ENCODE peak calls at places on chromosomes 7 and 10, in ten cellular contexts. One of them, this sample, is unnamed.
A peak's percentile ranks its signal among the peaks of the same experiment; 100 is the strongest.

GRCh38 chr10:14244147-14244546 is 86.6 kb downstream of the FRMD4A start:
- DNase-seq in activated CD8-positive, alpha-beta memory T cell treated with anti-CD3 and anti-CD28 coated beads, Interleukin-2, amount 10 ng/mL, durations not matched to agents 7 days and 5 days: no peak
- DNase-seq in NCI-H1694: no peak
- DNase-seq in fibroblast of mammary gland: no peak
- DNase-seq in pancreas: no peak
- DNase-seq in transverse colon: no peak
- DNase-seq in H7: peak; percentile 59
- DNase-seq in mucosa of descending colon: no peak
- DNase-seq in endothelial cell: peak; percentile 8
- DNase-seq in fibroblast of lung: peak; percentile 6
- DNase-seq in this sample: no peak

GRCh38 chr10:132466520-132467463 is 69.8 kb downstream of the PWWP2B start:
- DNase-seq in activated CD8-positive, alpha-beta memory T cell treated with anti-CD3 and anti-CD28 coated beads, Interleukin-2, amount 10 ng/mL, durations not matched to agents 7 days and 5 days: no peak
- DNase-seq in NCI-H1694: no peak
- DNase-seq in fibroblast of mammary gland: no peak
- DNase-seq in pancreas: peak; percentile 19
- DNase-seq in transverse colon: no peak
- DNase-seq in H7: no peak
- DNase-seq in mucosa of descending colon: peak; percentile 24
- DNase-seq in endothelial cell: no peak
- DNase-seq in fibroblast of lung: no peak
- DNase-seq in this sample: no peak

GRCh38 chr10:84065764-84066163 is 73.5 kb upstream of the GHITM start:
- DNase-seq in activated CD8-positive, alpha-beta memory T cell treated with anti-CD3 and anti-CD28 coated beads, Interleukin-2, amount 10 ng/mL, durations not matched to agents 7 days and 5 days: no peak
- DNase-seq in NCI-H1694: no peak
- DNase-seq in fibroblast of mammary gland: no peak
- DNase-seq in pancreas: no peak
- DNase-seq in transverse colon: no peak
- DNase-seq in H7: no peak
- DNase-seq in mucosa of descending colon: no peak
- DNase-seq in endothelial cell: no peak
- DNase-seq in fibroblast of lung: no peak
- DNase-seq in this sample: no peak

GRCh38 chr7:155225095-155225494 is 72.6 kb upstream of the INSIG1 start:
- DNase-seq in activated CD8-positive, alpha-beta memory T cell treated with anti-CD3 and anti-CD28 coated beads, Interleukin-2, amount 10 ng/mL, durations not matched to agents 7 days and 5 days: no peak
- DNase-seq in NCI-H1694: no peak
- DNase-seq in fibroblast of mammary gland: no peak
- DNase-seq in pancreas: no peak
- DNase-seq in transverse colon: no peak
- DNase-seq in H7: no peak
- DNase-seq in mucosa of descending colon: no peak
- DNase-seq in endothelial cell: no peak
- DNase-seq in fibroblast of lung: no peak
- DNase-seq in this sample: no peak

GRCh38 chr10:75035975-75036708 is 75.3 kb upstream of the SAMD8 start:
- DNase-seq in activated CD8-positive, alpha-beta memory T cell treated with anti-CD3 and anti-CD28 coated beads, Interleukin-2, amount 10 ng/mL, durations not matched to agents 7 days and 5 days: no peak
- DNase-seq in NCI-H1694: no peak
- DNase-seq in fibroblast of mammary gland: peak; percentile 85
- DNase-seq in pancreas: no peak
- DNase-seq in transverse colon: no peak
- DNase-seq in H7: no peak
- DNase-seq in mucosa of descending colon: no peak
- DNase-seq in endothelial cell: no peak
- DNase-seq in fibroblast of lung: peak; percentile 76
- DNase-seq in this sample: no peak

GRCh38 chr7:55366461-55367138 is 1.5 kb downstream of the LANCL2 start:
- DNase-seq in activated CD8-positive, alpha-beta memory T cell treated with anti-CD3 and anti-CD28 coated beads, Interleukin-2, amount 10 ng/mL, durations not matched to agents 7 days and 5 days: no peak
- DNase-seq in NCI-H1694: peak; percentile 24
- DNase-seq in fibroblast of mammary gland: no peak
- DNase-seq in pancreas: no peak
- DNase-seq in transverse colon: no peak
- DNase-seq in H7: peak; percentile 41
- DNase-seq in mucosa of descending colon: peak; percentile 34
- DNase-seq in endothelial cell: peak; percentile 22
- DNase-seq in fibroblast of lung: no peak
- DNase-seq in this sample: no peak

GRCh38 chr7:156544919-156545715 is 95.5 kb upstream of the RNF32 start:
- DNase-seq in activated CD8-positive, alpha-beta memory T cell treated with anti-CD3 and anti-CD28 coated beads, Interleukin-2, amount 10 ng/mL, durations not matched to agents 7 days and 5 days: no peak
- DNase-seq in NCI-H1694: no peak
- DNase-seq in fibroblast of mammary gland: no peak
- DNase-seq in pancreas: no peak
- DNase-seq in transverse colon: peak; percentile 58
- DNase-seq in H7: no peak
- DNase-seq in mucosa of descending colon: peak; percentile 66
- DNase-seq in endothelial cell: no peak
- DNase-seq in fibroblast of lung: no peak
- DNase-seq in this sample: peak; percentile 60

GRCh38 chr10:119401671-119402395 is 140.7 kb downstream of the RGS10 start:
- DNase-seq in activated CD8-positive, alpha-beta memory T cell treated with anti-CD3 and anti-CD28 coated beads, Interleukin-2, amount 10 ng/mL, durations not matched to agents 7 days and 5 days: no peak
- DNase-seq in NCI-H1694: no peak
- DNase-seq in fibroblast of mammary gland: peak; percentile 100
- DNase-seq in pancreas: no peak
- DNase-seq in transverse colon: peak; percentile 51
- DNase-seq in H7: no peak
- DNase-seq in mucosa of descending colon: no peak
- DNase-seq in endothelial cell: no peak
- DNase-seq in fibroblast of lung: peak; percentile 99
- DNase-seq in this sample: peak; percentile 94

GRCh38 chr7:127317447-127317961 is 64.8 kb upstream of the GRM8 start:
- DNase-seq in activated CD8-positive, alpha-beta memory T cell treated with anti-CD3 and anti-CD28 coated beads, Interleukin-2, amount 10 ng/mL, durations not matched to agents 7 days and 5 days: no peak
- DNase-seq in NCI-H1694: no peak
- DNase-seq in fibroblast of mammary gland: peak; percentile 46
- DNase-seq in pancreas: no peak
- DNase-seq in transverse colon: no peak
- DNase-seq in H7: no peak
- DNase-seq in mucosa of descending colon: no peak
- DNase-seq in endothelial cell: no peak
- DNase-seq in fibroblast of lung: peak; percentile 8
- DNase-seq in this sample: no peak

GRCh38 chr7:105306160-105306784 is 82.4 kb downstream of the SRPK2 start:
- DNase-seq in activated CD8-positive, alpha-beta memory T cell treated with anti-CD3 and anti-CD28 coated beads, Interleukin-2, amount 10 ng/mL, durations not matched to agents 7 days and 5 days: no peak
- DNase-seq in NCI-H1694: no peak
- DNase-seq in fibroblast of mammary gland: peak; percentile 4
- DNase-seq in pancreas: no peak
- DNase-seq in transverse colon: no peak
- DNase-seq in H7: no peak
- DNase-seq in mucosa of descending colon: no peak
- DNase-seq in endothelial cell: no peak
- DNase-seq in fibroblast of lung: no peak
- DNase-seq in this sample: no peak

GRCh38 chr7:98251251-98251843 is 685 bp downstream of the TECPR1 start:
- DNase-seq in activated CD8-positive, alpha-beta memory T cell treated with anti-CD3 and anti-CD28 coated beads, Interleukin-2, amount 10 ng/mL, durations not matched to agents 7 days and 5 days: peak; percentile 65
- DNase-seq in NCI-H1694: peak; percentile 95
- DNase-seq in fibroblast of mammary gland: peak; percentile 30
- DNase-seq in pancreas: no peak
- DNase-seq in transverse colon: peak; percentile 79
- DNase-seq in H7: no peak
- DNase-seq in mucosa of descending colon: no peak
- DNase-seq in endothelial cell: no peak
- DNase-seq in fibroblast of lung: peak; percentile 23
- DNase-seq in this sample: no peak

GRCh38 chr10:47091421-47091820 is 180.2 kb downstream of the PTPN20 start:
- DNase-seq in activated CD8-positive, alpha-beta memory T cell treated with anti-CD3 and anti-CD28 coated beads, Interleukin-2, amount 10 ng/mL, durations not matched to agents 7 days and 5 days: peak; percentile 7
- DNase-seq in NCI-H1694: no peak
- DNase-seq in fibroblast of mammary gland: no peak
- DNase-seq in pancreas: no peak
- DNase-seq in transverse colon: no peak
- DNase-seq in H7: no peak
- DNase-seq in mucosa of descending colon: no peak
- DNase-seq in endothelial cell: no peak
- DNase-seq in fibroblast of lung: no peak
- DNase-seq in this sample: no peak

GRCh38 chr7:155489862-155490696 is 32.1 kb downstream of the EN2 start:
- DNase-seq in activated CD8-positive, alpha-beta memory T cell treated with anti-CD3 and anti-CD28 coated beads, Interleukin-2, amount 10 ng/mL, durations not matched to agents 7 days and 5 days: no peak
- DNase-seq in NCI-H1694: no peak
- DNase-seq in fibroblast of mammary gland: peak; percentile 11
- DNase-seq in pancreas: no peak
- DNase-seq in transverse colon: peak; percentile 37
- DNase-seq in H7: peak; percentile 77
- DNase-seq in mucosa of descending colon: peak; percentile 51
- DNase-seq in endothelial cell: no peak
- DNase-seq in fibroblast of lung: no peak
- DNase-seq in this sample: no peak

GRCh38 chr7:105354383-105354782 is 34.3 kb downstream of the SRPK2 start:
- DNase-seq in activated CD8-positive, alpha-beta memory T cell treated with anti-CD3 and anti-CD28 coated beads, Interleukin-2, amount 10 ng/mL, durations not matched to agents 7 days and 5 days: no peak
- DNase-seq in NCI-H1694: no peak
- DNase-seq in fibroblast of mammary gland: peak; percentile 10
- DNase-seq in pancreas: no peak
- DNase-seq in transverse colon: no peak
- DNase-seq in H7: no peak
- DNase-seq in mucosa of descending colon: no peak
- DNase-seq in endothelial cell: no peak
- DNase-seq in fibroblast of lung: no peak
- DNase-seq in this sample: no peak

GRCh38 chr10:118584181-118584954 is 11.1 kb downstream of the PRLHR start:
- DNase-seq in activated CD8-positive, alpha-beta memory T cell treated with anti-CD3 and anti-CD28 coated beads, Interleukin-2, amount 10 ng/mL, durations not matched to agents 7 days and 5 days: no peak
- DNase-seq in NCI-H1694: no peak
- DNase-seq in fibroblast of mammary gland: peak; percentile 90
- DNase-seq in pancreas: no peak
- DNase-seq in transverse colon: no peak
- DNase-seq in H7: no peak
- DNase-seq in mucosa of descending colon: no peak
- DNase-seq in endothelial cell: no peak
- DNase-seq in fibroblast of lung: peak; percentile 63
- DNase-seq in this sample: no peak

GRCh38 chr10:48501806-48502771 is 102.8 kb downstream of the ARHGAP22 start:
- DNase-seq in activated CD8-positive, alpha-beta memory T cell treated with anti-CD3 and anti-CD28 coated beads, Interleukin-2, amount 10 ng/mL, durations not matched to agents 7 days and 5 days: peak; percentile 31
- DNase-seq in NCI-H1694: no peak
- DNase-seq in fibroblast of mammary gland: no peak
- DNase-seq in pancreas: no peak
- DNase-seq in transverse colon: no peak
- DNase-seq in H7: peak; percentile 26
- DNase-seq in mucosa of descending colon: no peak
- DNase-seq in endothelial cell: no peak
- DNase-seq in fibroblast of lung: peak; percentile 30
- DNase-seq in this sample: peak; percentile 85

GRCh38 chr7:8396294-8396693 is 37.1 kb upstream of the NXPH1 start:
- DNase-seq in activated CD8-positive, alpha-beta memory T cell treated with anti-CD3 and anti-CD28 coated beads, Interleukin-2, amount 10 ng/mL, durations not matched to agents 7 days and 5 days: no peak
- DNase-seq in NCI-H1694: no peak
- DNase-seq in fibroblast of mammary gland: no peak
- DNase-seq in pancreas: no peak
- DNase-seq in transverse colon: no peak
- DNase-seq in H7: no peak
- DNase-seq in mucosa of descending colon: no peak
- DNase-seq in endothelial cell: no peak
- DNase-seq in fibroblast of lung: no peak
- DNase-seq in this sample: no peak

GRCh38 chr10:72505435-72505834 is 120.4 kb downstream of the MICU1 start:
- DNase-seq in activated CD8-positive, alpha-beta memory T cell treated with anti-CD3 and anti-CD28 coated beads, Interleukin-2, amount 10 ng/mL, durations not matched to agents 7 days and 5 days: no peak
- DNase-seq in NCI-H1694: no peak
- DNase-seq in fibroblast of mammary gland: no peak
- DNase-seq in pancreas: no peak
- DNase-seq in transverse colon: no peak
- DNase-seq in H7: no peak
- DNase-seq in mucosa of descending colon: no peak
- DNase-seq in endothelial cell: no peak
- DNase-seq in fibroblast of lung: no peak
- DNase-seq in this sample: no peak

GRCh38 chr7:125136755-125137547 is 207.3 kb upstream of the POT1 start:
- DNase-seq in activated CD8-positive, alpha-beta memory T cell treated with anti-CD3 and anti-CD28 coated beads, Interleukin-2, amount 10 ng/mL, durations not matched to agents 7 days and 5 days: no peak
- DNase-seq in NCI-H1694: no peak
- DNase-seq in fibroblast of mammary gland: peak; percentile 47
- DNase-seq in pancreas: no peak
- DNase-seq in transverse colon: no peak
- DNase-seq in H7: no peak
- DNase-seq in mucosa of descending colon: no peak
- DNase-seq in endothelial cell: no peak
- DNase-seq in fibroblast of lung: peak; percentile 74
- DNase-seq in this sample: no peak

GRCh38 chr10:4883079-4883739 is 57.2 kb downstream of the AKR1E2 start:
- DNase-seq in activated CD8-positive, alpha-beta memory T cell treated with anti-CD3 and anti-CD28 coated beads, Interleukin-2, amount 10 ng/mL, durations not matched to agents 7 days and 5 days: no peak
- DNase-seq in NCI-H1694: no peak
- DNase-seq in fibroblast of mammary gland: peak; percentile 88
- DNase-seq in pancreas: no peak
- DNase-seq in transverse colon: no peak
- DNase-seq in H7: no peak
- DNase-seq in mucosa of descending colon: no peak
- DNase-seq in endothelial cell: no peak
- DNase-seq in fibroblast of lung: peak; percentile 75
- DNase-seq in this sample: no peak

GRCh38 chr7:44225566-44226395 is 25.0 kb downstream of the YKT6 start:
- DNase-seq in activated CD8-positive, alpha-beta memory T cell treated with anti-CD3 and anti-CD28 coated beads, Interleukin-2, amount 10 ng/mL, durations not matched to agents 7 days and 5 days: no peak
- DNase-seq in NCI-H1694: no peak
- DNase-seq in fibroblast of mammary gland: no peak
- DNase-seq in pancreas: no peak
- DNase-seq in transverse colon: no peak
- DNase-seq in H7: no peak
- DNase-seq in mucosa of descending colon: no peak
- DNase-seq in endothelial cell: peak; percentile 4
- DNase-seq in fibroblast of lung: no peak
- DNase-seq in this sample: no peak

GRCh38 chr7:116177009-116177408 is 33.3 kb upstream of the TES start:
- DNase-seq in activated CD8-positive, alpha-beta memory T cell treated with anti-CD3 and anti-CD28 coated beads, Interleukin-2, amount 10 ng/mL, durations not matched to agents 7 days and 5 days: no peak
- DNase-seq in NCI-H1694: no peak
- DNase-seq in fibroblast of mammary gland: peak; percentile 34
- DNase-seq in pancreas: no peak
- DNase-seq in transverse colon: no peak
- DNase-seq in H7: no peak
- DNase-seq in mucosa of descending colon: no peak
- DNase-seq in endothelial cell: no peak
- DNase-seq in fibroblast of lung: peak; percentile 8
- DNase-seq in this sample: no peak

GRCh38 chr10:86205086-86205760 is 161.4 kb downstream of the GRID1 start:
- DNase-seq in activated CD8-positive, alpha-beta memory T cell treated with anti-CD3 and anti-CD28 coated beads, Interleukin-2, amount 10 ng/mL, durations not matched to agents 7 days and 5 days: no peak
- DNase-seq in NCI-H1694: no peak
- DNase-seq in fibroblast of mammary gland: no peak
- DNase-seq in pancreas: no peak
- DNase-seq in transverse colon: no peak
- DNase-seq in H7: no peak
- DNase-seq in mucosa of descending colon: no peak
- DNase-seq in endothelial cell: no peak
- DNase-seq in fibroblast of lung: no peak
- DNase-seq in this sample: no peak

GRCh38 chr7:143514995-143515735 is 37.5 kb downstream of the TAS2R41 start:
- DNase-seq in activated CD8-positive, alpha-beta memory T cell treated with anti-CD3 and anti-CD28 coated beads, Interleukin-2, amount 10 ng/mL, durations not matched to agents 7 days and 5 days: no peak
- DNase-seq in NCI-H1694: no peak
- DNase-seq in fibroblast of mammary gland: peak; percentile 59
- DNase-seq in pancreas: no peak
- DNase-seq in transverse colon: no peak
- DNase-seq in H7: no peak
- DNase-seq in mucosa of descending colon: no peak
- DNase-seq in endothelial cell: no peak
- DNase-seq in fibroblast of lung: no peak
- DNase-seq in this sample: no peak

GRCh38 chr7:6489612-6490011 is 41.9 kb upstream of the DAGLB start:
- DNase-seq in activated CD8-positive, alpha-beta memory T cell treated with anti-CD3 and anti-CD28 coated beads, Interleukin-2, amount 10 ng/mL, durations not matched to agents 7 days and 5 days: no peak
- DNase-seq in NCI-H1694: no peak
- DNase-seq in fibroblast of mammary gland: no peak
- DNase-seq in pancreas: no peak
- DNase-seq in transverse colon: no peak
- DNase-seq in H7: no peak
- DNase-seq in mucosa of descending colon: no peak
- DNase-seq in endothelial cell: no peak
- DNase-seq in fibroblast of lung: no peak
- DNase-seq in this sample: no peak

GRCh38 chr10:132364594-132364970 is 32.4 kb upstream of the PWWP2B start:
- DNase-seq in activated CD8-positive, alpha-beta memory T cell treated with anti-CD3 and anti-CD28 coated beads, Interleukin-2, amount 10 ng/mL, durations not matched to agents 7 days and 5 days: no peak
- DNase-seq in NCI-H1694: no peak
- DNase-seq in fibroblast of mammary gland: peak; percentile 10
- DNase-seq in pancreas: no peak
- DNase-seq in transverse colon: no peak
- DNase-seq in H7: no peak
- DNase-seq in mucosa of descending colon: no peak
- DNase-seq in endothelial cell: no peak
- DNase-seq in fibroblast of lung: no peak
- DNase-seq in this sample: no peak

GRCh38 chr10:119734396-119735332 is 8.8 kb downstream of the INPP5F start:
- DNase-seq in activated CD8-positive, alpha-beta memory T cell treated with anti-CD3 and anti-CD28 coated beads, Interleukin-2, amount 10 ng/mL, durations not matched to agents 7 days and 5 days: no peak
- DNase-seq in NCI-H1694: no peak
- DNase-seq in fibroblast of mammary gland: peak; percentile 48
- DNase-seq in pancreas: no peak
- DNase-seq in transverse colon: no peak
- DNase-seq in H7: no peak
- DNase-seq in mucosa of descending colon: no peak
- DNase-seq in endothelial cell: no peak
- DNase-seq in fibroblast of lung: peak; percentile 25
- DNase-seq in this sample: no peak

GRCh38 chr10:57715233-57715632 is 552.5 kb downstream of the IPMK start:
- DNase-seq in activated CD8-positive, alpha-beta memory T cell treated with anti-CD3 and anti-CD28 coated beads, Interleukin-2, amount 10 ng/mL, durations not matched to agents 7 days and 5 days: no peak
- DNase-seq in NCI-H1694: no peak
- DNase-seq in fibroblast of mammary gland: no peak
- DNase-seq in pancreas: no peak
- DNase-seq in transverse colon: no peak
- DNase-seq in H7: no peak
- DNase-seq in mucosa of descending colon: no peak
- DNase-seq in endothelial cell: no peak
- DNase-seq in fibroblast of lung: no peak
- DNase-seq in this sample: no peak